ENCODE peak calls at places on chromosomes 16 and 17, in nine cellular contexts. F, B, A, L, W, E, P, Y and O are unnamed samples.

GRCh38 chr16:57711331-57711730 is 16.7 kb downstream of the DRC7 start:
- DNase-seq in F (no peak), B (no peak), A (no peak), L (no peak), W (no peak), E (no peak), P (no peak), Y (no peak), O (no peak)

GRCh38 chr17:3885970-3886369 is 6.9 kb downstream of the CAMKK1 start:
- DNase-seq in F (no peak), B (no peak), A (no peak), L (no peak), W (peak; percentile 6), E (no peak), P (no peak), Y (no peak), O (no peak)

GRCh38 chr16:25107466-25107792 is 4.1 kb upstream of the LCMT1 start:
- DNase-seq in F (no peak), B (no peak), A (no peak), L (no peak), W (no peak), E (no peak), P (no peak), Y (no peak), O (no peak)

GRCh38 chr16:19844945-19845641 is 39.6 kb downstream of the GPRC5B start:
- DNase-seq in F (no peak), B (no peak), A (no peak), L (no peak), W (peak; percentile 48), E (no peak), P (peak; percentile 58), Y (no peak), O (no peak)

GRCh38 chr17:60968266-60968665 is 290.6 kb downstream of the BCAS3 start:
- DNase-seq in F (no peak), B (no peak), A (no peak), L (no peak), W (peak; percentile 87), E (no peak), P (no peak), Y (no peak), O (no peak)

GRCh38 chr16:87764600-87765472 is 950 bp downstream of the KLHDC4 start:
- DNase-seq in F (no peak), B (no peak), A (no peak), L (no peak), W (no peak), E (peak; percentile 50), P (no peak), Y (no peak), O (no peak)

GRCh38 chr17:29138184-29138955 is 41.8 kb downstream of the MYO18A start:
- DNase-seq in F (no peak), B (no peak), A (no peak), L (no peak), W (no peak), E (peak; percentile 19), P (no peak), Y (no peak), O (no peak)

GRCh38 chr17:69733171-69734014 is 318.9 kb downstream of the MAP2K6 start:
- DNase-seq in F (peak; percentile 93), B (no peak), A (no peak), L (no peak), W (peak; percentile 63), E (no peak), P (peak; percentile 91), Y (peak; percentile 26), O (peak; percentile 91)

GRCh38 chr17:74836191-74836590 is 23.5 kb downstream of the GRIN2C start:
- DNase-seq in F (no peak), B (no peak), A (no peak), L (no peak), W (no peak), E (no peak), P (no peak), Y (no peak), O (no peak)

GRCh38 chr17:74833501-74834361 is 26.0 kb downstream of the GRIN2C start:
- DNase-seq in F (peak; percentile 13), B (no peak), A (no peak), L (peak; percentile 71), W (no peak), E (no peak), P (no peak), Y (no peak), O (no peak)

GRCh38 chr17:74839955-74840354 is 19.7 kb downstream of the GRIN2C start:
- DNase-seq in F (no peak), B (no peak), A (no peak), L (no peak), W (no peak), E (no peak), P (no peak), Y (no peak), O (no peak)

GRCh38 chr17:74838275-74838674 is 21.4 kb downstream of the GRIN2C start:
- DNase-seq in F (no peak), B (no peak), A (no peak), L (no peak), W (no peak), E (no peak), P (no peak), Y (no peak), O (no peak)

GRCh38 chr17:74836691-74837467 is 22.8 kb downstream of the GRIN2C start:
- DNase-seq in F (no peak), B (no peak), A (no peak), L (no peak), W (no peak), E (no peak), P (no peak), Y (no peak), O (no peak)
- H3K27ac ChIP-seq in F (no peak overlapping the region), B (no peak overlapping the region), A (no peak overlapping the region), L (no peak overlapping the region), W (no peak overlapping the region), E (no peak overlapping the region), P (no peak overlapping the region), Y (no peak overlapping the region), O (no peak overlapping the region)

GRCh38 chr16:52499061-52499460 is 47.9 kb downstream of the TOX3 start:
- DNase-seq in F (no peak), B (no peak), A (no peak), L (no peak), W (no peak), E (no peak), P (no peak), Y (no peak), O (no peak)

GRCh38 chr16:52500963-52501362 is 46.0 kb downstream of the TOX3 start:
- DNase-seq in F (no peak), B (no peak), A (no peak), L (no peak), W (no peak), E (no peak), P (no peak), Y (no peak), O (no peak)

GRCh38 chr16:52497067-52497816 is 49.7 kb downstream of the TOX3 start:
- DNase-seq in F (no peak), B (no peak), A (no peak), L (no peak), W (no peak), E (no peak), P (peak; percentile 75), Y (no peak), O (peak; percentile 5)

GRCh38 chr16:52496051-52496876 is 50.7 kb downstream of the TOX3 start:
- DNase-seq in F (no peak), B (no peak), A (peak; percentile 15), L (no peak), W (no peak), E (no peak), P (no peak), Y (no peak), O (no peak)

GRCh38 chr16:52498640-52499039 is 48.3 kb downstream of the TOX3 start:
- DNase-seq in F (no peak), B (no peak), A (no peak), L (peak; percentile 37), W (no peak), E (no peak), P (no peak), Y (no peak), O (no peak)
- H3K27ac ChIP-seq in F (no peak overlapping the region), B (peak overlapping the region; percentile 8), A (no peak overlapping the region), L (peak overlapping the region; percentile 72), W (no peak overlapping the region), E (no peak overlapping the region), P (no peak overlapping the region), Y (no peak overlapping the region), O (no peak overlapping the region)

GRCh38 chr16:2467301-2468141 is 3.6 kb upstream of the NTN3 start:
- DNase-seq in F (peak; percentile 29), B (no peak), A (peak; percentile 62), L (peak; percentile 84), W (no peak), E (no peak), P (no peak), Y (peak; percentile 85), O (no peak)
- H3K27ac ChIP-seq in F (no peak overlapping the region), B (peak overlapping the region; percentile 46), A (no peak overlapping the region), L (no peak overlapping the region), W (no peak overlapping the region), E (no peak overlapping the region), P (peak overlapping the region; percentile 20), Y (no peak overlapping the region), O (no peak overlapping the region)

GRCh38 chr16:85653226-85653917 is 35.4 kb downstream of the GINS2 start:
- DNase-seq in F (no peak), B (no peak), A (no peak), L (no peak), W (no peak), E (no peak), P (no peak), Y (no peak), O (no peak)
- H3K27ac ChIP-seq in F (no peak overlapping the region), B (no peak overlapping the region), A (no peak overlapping the region), L (no peak overlapping the region), W (no peak overlapping the region), E (no peak overlapping the region), P (no peak overlapping the region), Y (no peak overlapping the region), O (no peak overlapping the region)

GRCh38 chr17:74339537-74340195 is 13.6 kb downstream of the KIF19 start:
- DNase-seq in F (no peak), B (no peak), A (no peak), L (no peak), W (no peak), E (no peak), P (no peak), Y (no peak), O (no peak)
- H3K27ac ChIP-seq in F (no peak overlapping the region), B (no peak overlapping the region), A (no peak overlapping the region), L (no peak overlapping the region), W (no peak overlapping the region), E (no peak overlapping the region), P (no peak overlapping the region), Y (no peak overlapping the region), O (no peak overlapping the region)

GRCh38 chr16:66188786-66189725 is 177.4 kb upstream of the CDH5 start:
- DNase-seq in F (no peak), B (no peak), A (no peak), L (peak; percentile 31), W (no peak), E (no peak), P (no peak), Y (no peak), O (no peak)
- H3K27ac ChIP-seq in F (peak overlapping the region; percentile 4), B (no peak overlapping the region), A (no peak overlapping the region), L (no peak overlapping the region), W (no peak overlapping the region), E (no peak overlapping the region), P (no peak overlapping the region), Y (no peak overlapping the region), O (no peak overlapping the region)